ENCODE peak calls at places on chromosome 13, in nine cellular contexts. K, A, V, Y, M, C, J, E and Q are unnamed samples.

GRCh38 chr13:21668665-21669599 is 1.9 kb upstream of the FGF9 start:
- DNase-seq in K (no peak), A (peak), V (no peak), Y (no peak), M (peak), C (no peak), J (peak), E (peak), Q (no peak)

GRCh38 chr13:34345601-34345939 is 527.6 kb downstream of the RFC3 start:
- DNase-seq in K (no peak), A (no peak), V (no peak), Y (no peak), M (no peak), C (no peak), J (no peak), E (no peak), Q (no peak)

GRCh38 chr13:97028441-97029299 is 34.4 kb upstream of the OXGR1 start:
- DNase-seq in K (peak), A (peak), V (peak), Y (no peak), M (peak), C (no peak), J (peak), E (no peak), Q (no peak)

GRCh38 chr13:72125561-72125960 is 258.6 kb upstream of the DACH1 start:
- DNase-seq in K (no peak), A (no peak), V (no peak), Y (no peak), M (no peak), C (no peak), J (no peak), E (no peak), Q (no peak)

GRCh38 chr13:97762141-97762540 is 191.3 kb upstream of the IPO5 start:
- DNase-seq in K (no peak), A (no peak), V (no peak), Y (no peak), M (no peak), C (no peak), J (no peak), E (no peak), Q (no peak)

GRCh38 chr13:74243637-74244526 is 109.7 kb upstream of the KLF12 start:
- DNase-seq in K (no peak), A (peak), V (no peak), Y (no peak), M (no peak), C (no peak), J (no peak), E (no peak), Q (no peak)

GRCh38 chr13:83085186-83085900 is 796.9 kb downstream of the SLITRK1 start:
- DNase-seq in K (no peak), A (no peak), V (no peak), Y (no peak), M (no peak), C (no peak), J (no peak), E (no peak), Q (no peak)

GRCh38 chr13:80030491-80030890 is 310.4 kb downstream of the SPRY2 start:
- DNase-seq in K (no peak), A (no peak), V (peak), Y (no peak), M (no peak), C (no peak), J (peak), E (no peak), Q (no peak)

GRCh38 chr13:103351035-103351828 is 285.0 kb upstream of the SLC10A2 start:
- DNase-seq in K (no peak), A (no peak), V (no peak), Y (no peak), M (no peak), C (no peak), J (peak), E (no peak), Q (no peak)

GRCh38 chr13:98869408-98870090 is 108.3 kb downstream of the DOCK9 start:
- DNase-seq in K (no peak), A (peak), V (peak), Y (no peak), M (no peak), C (no peak), J (peak), E (no peak), Q (no peak)

GRCh38 chr13:26561636-26562537 is 4.4 kb downstream of the WASF3 start:
- DNase-seq in K (no peak), A (no peak), V (no peak), Y (no peak), M (no peak), C (no peak), J (peak), E (no peak), Q (no peak)

GRCh38 chr13:58437436-58437835 is 805.9 kb downstream of the PCDH17 start:
- DNase-seq in K (no peak), A (no peak), V (no peak), Y (no peak), M (no peak), C (no peak), J (no peak), E (no peak), Q (no peak)

GRCh38 chr13:59047546-59047945 is 1116.2 kb downstream of the DIAPH3 start:
- DNase-seq in K (no peak), A (no peak), V (no peak), Y (no peak), M (no peak), C (no peak), J (no peak), E (no peak), Q (no peak)

GRCh38 chr13:99057310-99057975 is 79.6 kb upstream of the DOCK9 start:
- DNase-seq in K (no peak), A (no peak), V (no peak), Y (no peak), M (no peak), C (no peak), J (no peak), E (no peak), Q (peak)

GRCh38 chr13:87925006-87925405 is 253.8 kb downstream of the SLITRK5 start:
- DNase-seq in K (no peak), A (no peak), V (no peak), Y (no peak), M (no peak), C (no peak), J (no peak), E (no peak), Q (no peak)

GRCh38 chr13:112975401-112975939 is 6.5 kb downstream of the MCF2L start:
- DNase-seq in K (no peak), A (no peak), V (no peak), Y (no peak), M (no peak), C (no peak), J (no peak), E (no peak), Q (no peak)

GRCh38 chr13:47135800-47136658 is 239.2 kb upstream of the HTR2A start:
- DNase-seq in K (no peak), A (no peak), V (no peak), Y (no peak), M (no peak), C (no peak), J (no peak), E (no peak), Q (no peak)

GRCh38 chr13:87676254-87677042 is 5.3 kb downstream of the SLITRK5 start:
- DNase-seq in K (no peak), A (no peak), V (no peak), Y (no peak), M (no peak), C (no peak), J (no peak), E (no peak), Q (no peak)

GRCh38 chr13:35472308-35473008 is 4.0 kb downstream of the MAB21L1 start:
- DNase-seq in K (no peak), A (no peak), V (no peak), Y (no peak), M (no peak), C (no peak), J (no peak), E (no peak), Q (no peak)

GRCh38 chr13:98451676-98452105 is 125.2 kb downstream of the STK24 start:
- DNase-seq in K (no peak), A (no peak), V (no peak), Y (no peak), M (no peak), C (no peak), J (no peak), E (no peak), Q (no peak)

GRCh38 chr13:59458908-59459579 is 704.7 kb downstream of the DIAPH3 start:
- DNase-seq in K (no peak), A (no peak), V (peak), Y (no peak), M (no peak), C (no peak), J (peak), E (no peak), Q (no peak)

GRCh38 chr13:61128850-61129645 is 286.6 kb downstream of the PCDH20 start:
- DNase-seq in K (no peak), A (no peak), V (no peak), Y (no peak), M (no peak), C (peak), J (no peak), E (no peak), Q (no peak)

GRCh38 chr13:35252536-35253205 is 223.8 kb downstream of the MAB21L1 start:
- DNase-seq in K (no peak), A (no peak), V (no peak), Y (no peak), M (no peak), C (no peak), J (no peak), E (no peak), Q (no peak)

GRCh38 chr13:30745917-30746686 is 10.8 kb downstream of the ALOX5AP start:
- DNase-seq in K (no peak), A (no peak), V (no peak), Y (no peak), M (no peak), C (no peak), J (no peak), E (no peak), Q (no peak)

GRCh38 chr13:26062853-26063444 is 11.1 kb upstream of the SHISA2 start:
- DNase-seq in K (peak), A (peak), V (peak), Y (no peak), M (no peak), C (no peak), J (peak), E (no peak), Q (no peak)